ENCODE peak calls at places on chromosomes 13 and 19, in six cellular contexts. One of them, this sample, is unnamed.

GRCh38 chr13:73782781-73783180 is 351.4 kb downstream of the KLF12 start:
- DNase-seq in epithelial cell of esophagus: no peak
- DNase-seq in astrocyte of the spinal cord: peak
- DNase-seq in NCI-H2107: no peak
- DNase-seq in GOT3: no peak
- DNase-seq in SHP77: no peak
- DNase-seq in this sample: peak

GRCh38 chr13:50909605-50910482 is at the start of gene RNASEH2B:
- DNase-seq in astrocyte of the spinal cord: peak
- DNase-seq in SHP77: peak
- DNase-seq in epithelial cell of esophagus: peak
- DNase-seq in NCI-H2107: peak
- DNase-seq in GOT3: peak
- DNase-seq in this sample: peak

GRCh38 chr13:94917814-94918213 is 205.5 kb upstream of the SOX21 start:
- DNase-seq in SHP77: no peak
- DNase-seq in NCI-H2107: no peak
- DNase-seq in GOT3: no peak
- DNase-seq in astrocyte of the spinal cord: peak
- DNase-seq in epithelial cell of esophagus: peak
- DNase-seq in this sample: no peak

GRCh38 chr13:40124648-40125045 is 469.2 kb downstream of the COG6 start:
- DNase-seq in NCI-H2107: no peak
- DNase-seq in epithelial cell of esophagus: no peak
- DNase-seq in astrocyte of the spinal cord: no peak
- DNase-seq in GOT3: no peak
- DNase-seq in SHP77: no peak
- DNase-seq in this sample: no peak

GRCh38 chr19:2015611-2015950 is at the start of gene BTBD2:
- DNase-seq in NCI-H2107: peak
- DNase-seq in SHP77: peak
- DNase-seq in astrocyte of the spinal cord: peak
- DNase-seq in epithelial cell of esophagus: peak
- DNase-seq in GOT3: no peak
- DNase-seq in this sample: peak

GRCh38 chr19:18450934-18451836 is 13.3 kb upstream of the ISYNA1 start:
- DNase-seq in SHP77: peak
- DNase-seq in GOT3: no peak
- DNase-seq in epithelial cell of esophagus: peak
- DNase-seq in astrocyte of the spinal cord: peak
- DNase-seq in NCI-H2107: peak
- DNase-seq in this sample: peak

GRCh38 chr13:34011552-34012085 is 193.7 kb downstream of the RFC3 start:
- DNase-seq in GOT3: no peak
- DNase-seq in epithelial cell of esophagus: peak
- DNase-seq in NCI-H2107: no peak
- DNase-seq in astrocyte of the spinal cord: peak
- DNase-seq in SHP77: peak
- DNase-seq in this sample: no peak

GRCh38 chr13:104315606-104316005 is 1249.4 kb upstream of the SLC10A2 start:
- DNase-seq in SHP77: no peak
- DNase-seq in NCI-H2107: no peak
- DNase-seq in GOT3: no peak
- DNase-seq in astrocyte of the spinal cord: peak
- DNase-seq in epithelial cell of esophagus: peak
- DNase-seq in this sample: peak

GRCh38 chr13:109344552-109345157 is 441.7 kb downstream of the IRS2 start:
- DNase-seq in NCI-H2107: no peak
- DNase-seq in SHP77: no peak
- DNase-seq in epithelial cell of esophagus: peak
- DNase-seq in astrocyte of the spinal cord: peak
- DNase-seq in GOT3: no peak
- DNase-seq in this sample: peak

GRCh38 chr13:92175330-92175729 is 776.9 kb downstream of the GPC5 start:
- DNase-seq in GOT3: no peak
- DNase-seq in NCI-H2107: no peak
- DNase-seq in epithelial cell of esophagus: peak
- DNase-seq in astrocyte of the spinal cord: peak
- DNase-seq in SHP77: peak
- DNase-seq in this sample: peak

GRCh38 chr13:47334173-47334572 is 437.3 kb upstream of the HTR2A start:
- DNase-seq in epithelial cell of esophagus: no peak
- DNase-seq in astrocyte of the spinal cord: peak
- DNase-seq in SHP77: no peak
- DNase-seq in NCI-H2107: no peak
- DNase-seq in GOT3: no peak
- DNase-seq in this sample: peak

GRCh38 chr19:8209965-8210659 is 942 bp downstream of the CERS4 start:
- DNase-seq in astrocyte of the spinal cord: no peak
- DNase-seq in SHP77: peak
- DNase-seq in NCI-H2107: no peak
- DNase-seq in GOT3: no peak
- DNase-seq in epithelial cell of esophagus: no peak
- DNase-seq in this sample: no peak

GRCh38 chr19:46297700-46298476 is 1.0 kb downstream of the HIF3A start:
- DNase-seq in GOT3: no peak
- DNase-seq in astrocyte of the spinal cord: peak
- DNase-seq in epithelial cell of esophagus: no peak
- DNase-seq in SHP77: no peak
- DNase-seq in NCI-H2107: no peak
- DNase-seq in this sample: peak

GRCh38 chr13:93721483-93721882 is 494.9 kb downstream of the GPC6 start:
- DNase-seq in astrocyte of the spinal cord: no peak
- DNase-seq in epithelial cell of esophagus: no peak
- DNase-seq in NCI-H2107: no peak
- DNase-seq in GOT3: no peak
- DNase-seq in SHP77: no peak
- DNase-seq in this sample: no peak

GRCh38 chr19:11971045-11971444 is 6.2 kb downstream of the ZNF763 start:
- DNase-seq in epithelial cell of esophagus: no peak
- DNase-seq in NCI-H2107: no peak
- DNase-seq in astrocyte of the spinal cord: no peak
- DNase-seq in GOT3: no peak
- DNase-seq in SHP77: no peak
- DNase-seq in this sample: no peak

GRCh38 chr19:6108721-6109633 is 1.3 kb downstream of the RFX2 start:
- DNase-seq in SHP77: no peak
- DNase-seq in GOT3: no peak
- DNase-seq in epithelial cell of esophagus: peak
- DNase-seq in NCI-H2107: no peak
- DNase-seq in astrocyte of the spinal cord: peak
- DNase-seq in this sample: peak

GRCh38 chr19:15640904-15641597 is 354 bp downstream of the CYP4F3 start:
- DNase-seq in epithelial cell of esophagus: peak
- DNase-seq in SHP77: no peak
- DNase-seq in astrocyte of the spinal cord: no peak
- DNase-seq in GOT3: no peak
- DNase-seq in NCI-H2107: no peak
- DNase-seq in this sample: no peak

GRCh38 chr19:51157265-51157664 is 15.2 kb downstream of the SIGLEC7 start:
- DNase-seq in epithelial cell of esophagus: no peak
- DNase-seq in astrocyte of the spinal cord: no peak
- DNase-seq in SHP77: no peak
- DNase-seq in GOT3: no peak
- DNase-seq in NCI-H2107: no peak
- DNase-seq in this sample: no peak

GRCh38 chr13:113002206-113002821 is 33.3 kb downstream of the MCF2L start:
- DNase-seq in GOT3: no peak
- DNase-seq in SHP77: peak
- DNase-seq in epithelial cell of esophagus: no peak
- DNase-seq in astrocyte of the spinal cord: no peak
- DNase-seq in NCI-H2107: peak
- DNase-seq in this sample: no peak

GRCh38 chr13:44826586-44827350 is 162.5 kb downstream of the NUFIP1 start:
- DNase-seq in SHP77: no peak
- DNase-seq in astrocyte of the spinal cord: no peak
- DNase-seq in NCI-H2107: no peak
- DNase-seq in epithelial cell of esophagus: no peak
- DNase-seq in GOT3: no peak
- DNase-seq in this sample: no peak

GRCh38 chr13:26019881-26020535 is 31.8 kb downstream of the SHISA2 start:
- DNase-seq in SHP77: no peak
- DNase-seq in astrocyte of the spinal cord: peak
- DNase-seq in epithelial cell of esophagus: peak
- DNase-seq in GOT3: peak
- DNase-seq in NCI-H2107: no peak
- DNase-seq in this sample: peak

GRCh38 chr13:32538234-32538620 is 368 bp downstream of the N4BP2L2 start:
- DNase-seq in astrocyte of the spinal cord: no peak
- DNase-seq in NCI-H2107: no peak
- DNase-seq in SHP77: peak
- DNase-seq in GOT3: no peak
- DNase-seq in epithelial cell of esophagus: peak
- DNase-seq in this sample: peak

GRCh38 chr19:38252935-38253691 is 3.1 kb downstream of the PPP1R14A start:
- DNase-seq in astrocyte of the spinal cord: no peak
- DNase-seq in NCI-H2107: no peak
- DNase-seq in GOT3: no peak
- DNase-seq in SHP77: no peak
- DNase-seq in epithelial cell of esophagus: no peak
- DNase-seq in this sample: no peak

GRCh38 chr19:51331193-51331592 is 10.7 kb downstream of the VSIG10L start:
- DNase-seq in NCI-H2107: no peak
- DNase-seq in astrocyte of the spinal cord: no peak
- DNase-seq in epithelial cell of esophagus: no peak
- DNase-seq in GOT3: no peak
- DNase-seq in SHP77: no peak
- DNase-seq in this sample: no peak

GRCh38 chr13:77185721-77186120 is 141.2 kb downstream of the MYCBP2 start:
- DNase-seq in SHP77: no peak
- DNase-seq in astrocyte of the spinal cord: no peak
- DNase-seq in GOT3: no peak
- DNase-seq in NCI-H2107: no peak
- DNase-seq in epithelial cell of esophagus: peak
- DNase-seq in this sample: no peak

GRCh38 chr19:38745316-38745715 is 1.0 kb upstream of the CAPN12 start:
- DNase-seq in SHP77: no peak
- DNase-seq in astrocyte of the spinal cord: no peak
- DNase-seq in epithelial cell of esophagus: no peak
- DNase-seq in NCI-H2107: no peak
- DNase-seq in GOT3: no peak
- DNase-seq in this sample: no peak

GRCh38 chr13:42894765-42895181 is 97.3 kb downstream of the EPSTI1 start:
- DNase-seq in GOT3: no peak
- DNase-seq in astrocyte of the spinal cord: peak
- DNase-seq in NCI-H2107: no peak
- DNase-seq in SHP77: peak
- DNase-seq in epithelial cell of esophagus: peak
- DNase-seq in this sample: peak

GRCh38 chr19:48495391-48495790 is 16.2 kb downstream of the LMTK3 start:
- DNase-seq in SHP77: no peak
- DNase-seq in astrocyte of the spinal cord: no peak
- DNase-seq in NCI-H2107: no peak
- DNase-seq in GOT3: no peak
- DNase-seq in epithelial cell of esophagus: no peak
- DNase-seq in this sample: no peak

GRCh38 chr13:28541966-28542365 is 47.0 kb upstream of the FLT1 start:
- DNase-seq in epithelial cell of esophagus: no peak
- DNase-seq in astrocyte of the spinal cord: no peak
- DNase-seq in GOT3: no peak
- DNase-seq in NCI-H2107: no peak
- DNase-seq in SHP77: no peak
- DNase-seq in this sample: peak

GRCh38 chr19:36115453-36116343 is at the start of gene TBCB:
- DNase-seq in epithelial cell of esophagus: no peak
- DNase-seq in GOT3: no peak
- DNase-seq in SHP77: no peak
- DNase-seq in NCI-H2107: no peak
- DNase-seq in astrocyte of the spinal cord: peak
- DNase-seq in this sample: no peak

GRCh38 chr13:50224534-50224933 is 209.3 kb downstream of the KCNRG start:
- DNase-seq in astrocyte of the spinal cord: peak
- DNase-seq in SHP77: no peak
- DNase-seq in GOT3: no peak
- DNase-seq in NCI-H2107: no peak
- DNase-seq in epithelial cell of esophagus: peak
- DNase-seq in this sample: peak

GRCh38 chr19:50794074-50794777 is 4.0 kb downstream of the ACP4 start:
- DNase-seq in SHP77: peak
- DNase-seq in GOT3: no peak
- DNase-seq in epithelial cell of esophagus: no peak
- DNase-seq in NCI-H2107: no peak
- DNase-seq in astrocyte of the spinal cord: no peak
- DNase-seq in this sample: no peak

GRCh38 chr19:9673912-9674668 is 810 bp downstream of the ZNF562 start:
- DNase-seq in astrocyte of the spinal cord: peak
- DNase-seq in NCI-H2107: no peak
- DNase-seq in SHP77: no peak
- DNase-seq in GOT3: no peak
- DNase-seq in epithelial cell of esophagus: peak
- DNase-seq in this sample: no peak

GRCh38 chr19:33558846-33559245 is 37.3 kb upstream of the PEPD start:
- DNase-seq in epithelial cell of esophagus: peak
- DNase-seq in astrocyte of the spinal cord: no peak
- DNase-seq in NCI-H2107: no peak
- DNase-seq in SHP77: peak
- DNase-seq in GOT3: no peak
- DNase-seq in this sample: no peak

GRCh38 chr13:30191491-30192100 is 115.8 kb downstream of the KATNAL1 start:
- DNase-seq in epithelial cell of esophagus: peak
- DNase-seq in astrocyte of the spinal cord: peak
- DNase-seq in SHP77: no peak
- DNase-seq in GOT3: no peak
- DNase-seq in NCI-H2107: no peak
- DNase-seq in this sample: no peak

GRCh38 chr13:43127103-43127817 is 103.9 kb downstream of the DNAJC15 start:
- DNase-seq in SHP77: no peak
- DNase-seq in NCI-H2107: no peak
- DNase-seq in astrocyte of the spinal cord: no peak
- DNase-seq in epithelial cell of esophagus: no peak
- DNase-seq in GOT3: no peak
- DNase-seq in this sample: no peak

GRCh38 chr13:60332682-60333081 is 64.3 kb upstream of the TDRD3 start:
- DNase-seq in SHP77: no peak
- DNase-seq in astrocyte of the spinal cord: no peak
- DNase-seq in GOT3: no peak
- DNase-seq in epithelial cell of esophagus: no peak
- DNase-seq in NCI-H2107: no peak
- DNase-seq in this sample: no peak

GRCh38 chr13:28597641-28598040 is 61.3 kb upstream of the POMP start:
- DNase-seq in SHP77: no peak
- DNase-seq in astrocyte of the spinal cord: no peak
- DNase-seq in NCI-H2107: no peak
- DNase-seq in epithelial cell of esophagus: no peak
- DNase-seq in GOT3: no peak
- DNase-seq in this sample: peak

GRCh38 chr19:30785728-30786127 is 413.5 kb downstream of the ZNF536 start:
- DNase-seq in SHP77: no peak
- DNase-seq in astrocyte of the spinal cord: no peak
- DNase-seq in epithelial cell of esophagus: no peak
- DNase-seq in GOT3: no peak
- DNase-seq in NCI-H2107: no peak
- DNase-seq in this sample: no peak